ENCODE peak calls at places on chromosomes 12 and 14, in eight cellular contexts. One of them, this sample, is unnamed.

GRCh38 chr14:79528843-79529405 is 682.4 kb downstream of the DIO2 start:
- DNase-seq in tibial artery: no peak
- DNase-seq in cardiac muscle cell: no peak
- DNase-seq in transverse colon: no peak
- DNase-seq in prostate gland: no peak
- DNase-seq in lung: no peak
- DNase-seq in lower lobe of right lung: no peak
- DNase-seq in RWPE1: no peak
- DNase-seq in this sample: no peak

GRCh38 chr14:99534863-99535262 is 53.7 kb downstream of the CCNK start:
- DNase-seq in prostate gland: no peak
- DNase-seq in transverse colon: no peak
- DNase-seq in tibial artery: no peak
- DNase-seq in RWPE1: no peak
- DNase-seq in cardiac muscle cell: no peak
- DNase-seq in lung: no peak
- DNase-seq in lower lobe of right lung: no peak
- DNase-seq in this sample: no peak

GRCh38 chr12:83603106-83603505 is 916.4 kb downstream of the TMTC2 start:
- DNase-seq in tibial artery: no peak
- DNase-seq in cardiac muscle cell: no peak
- DNase-seq in RWPE1: no peak
- DNase-seq in lower lobe of right lung: no peak
- DNase-seq in prostate gland: no peak
- DNase-seq in transverse colon: no peak
- DNase-seq in lung: no peak
- DNase-seq in this sample: no peak

GRCh38 chr12:14561677-14562076 is 6.0 kb downstream of the PLBD1 start:
- DNase-seq in lung: no peak
- DNase-seq in tibial artery: no peak
- DNase-seq in RWPE1: no peak
- DNase-seq in transverse colon: no peak
- DNase-seq in lower lobe of right lung: no peak
- DNase-seq in prostate gland: no peak
- DNase-seq in cardiac muscle cell: no peak
- DNase-seq in this sample: no peak

GRCh38 chr14:74852922-74853530 is 22.9 kb downstream of the PROX2 start:
- DNase-seq in lung: no peak
- DNase-seq in prostate gland: no peak
- DNase-seq in transverse colon: no peak
- DNase-seq in RWPE1: no peak
- DNase-seq in tibial artery: no peak
- DNase-seq in cardiac muscle cell: peak
- DNase-seq in lower lobe of right lung: no peak
- DNase-seq in this sample: peak

GRCh38 chr14:57136669-57137068 is 132.0 kb downstream of the EXOC5 start:
- DNase-seq in cardiac muscle cell: no peak
- DNase-seq in RWPE1: no peak
- DNase-seq in transverse colon: no peak
- DNase-seq in lower lobe of right lung: no peak
- DNase-seq in lung: no peak
- DNase-seq in tibial artery: no peak
- DNase-seq in prostate gland: peak
- DNase-seq in this sample: no peak

GRCh38 chr14:82766128-82766527 is 1232.5 kb upstream of the SEL1L start:
- DNase-seq in transverse colon: no peak
- DNase-seq in cardiac muscle cell: no peak
- DNase-seq in lung: no peak
- DNase-seq in RWPE1: no peak
- DNase-seq in prostate gland: no peak
- DNase-seq in tibial artery: no peak
- DNase-seq in lower lobe of right lung: no peak
- DNase-seq in this sample: no peak

GRCh38 chr12:106282457-106283097 is 20.0 kb upstream of the TCP11L2 start:
- DNase-seq in transverse colon: peak
- DNase-seq in RWPE1: peak
- DNase-seq in prostate gland: no peak
- DNase-seq in tibial artery: no peak
- DNase-seq in lung: peak
- DNase-seq in cardiac muscle cell: peak
- DNase-seq in lower lobe of right lung: peak
- DNase-seq in this sample: peak

GRCh38 chr14:67358914-67359313 is 690 bp downstream of the ATP6V1D start:
- DNase-seq in cardiac muscle cell: no peak
- DNase-seq in tibial artery: no peak
- DNase-seq in RWPE1: peak
- DNase-seq in transverse colon: no peak
- DNase-seq in prostate gland: no peak
- DNase-seq in lower lobe of right lung: no peak
- DNase-seq in lung: no peak
- DNase-seq in this sample: peak

GRCh38 chr12:2531371-2531770 is 263.4 kb upstream of the FKBP4 start:
- DNase-seq in RWPE1: no peak
- DNase-seq in tibial artery: no peak
- DNase-seq in lung: no peak
- DNase-seq in prostate gland: no peak
- DNase-seq in cardiac muscle cell: no peak
- DNase-seq in transverse colon: no peak
- DNase-seq in lower lobe of right lung: no peak
- DNase-seq in this sample: no peak

GRCh38 chr12:132343294-132343972 is 14.0 kb upstream of the GALNT9 start:
- DNase-seq in cardiac muscle cell: no peak
- DNase-seq in lower lobe of right lung: no peak
- DNase-seq in RWPE1: no peak
- DNase-seq in lung: no peak
- DNase-seq in prostate gland: no peak
- DNase-seq in tibial artery: no peak
- DNase-seq in transverse colon: peak
- DNase-seq in this sample: no peak

GRCh38 chr12:74292351-74293194 is 245.1 kb upstream of the ATXN7L3B start:
- DNase-seq in prostate gland: no peak
- DNase-seq in cardiac muscle cell: peak
- DNase-seq in RWPE1: no peak
- DNase-seq in tibial artery: no peak
- DNase-seq in transverse colon: no peak
- DNase-seq in lower lobe of right lung: no peak
- DNase-seq in lung: no peak
- DNase-seq in this sample: no peak

GRCh38 chr14:78595797-78596196 is 425.6 kb downstream of the NRXN3 start:
- DNase-seq in cardiac muscle cell: peak
- DNase-seq in lower lobe of right lung: no peak
- DNase-seq in prostate gland: no peak
- DNase-seq in RWPE1: no peak
- DNase-seq in lung: no peak
- DNase-seq in tibial artery: no peak
- DNase-seq in transverse colon: no peak
- DNase-seq in this sample: peak

GRCh38 chr12:76201758-76202157 is 117.3 kb upstream of the NAP1L1 start:
- DNase-seq in lung: no peak
- DNase-seq in cardiac muscle cell: no peak
- DNase-seq in transverse colon: no peak
- DNase-seq in RWPE1: no peak
- DNase-seq in tibial artery: no peak
- DNase-seq in lower lobe of right lung: no peak
- DNase-seq in prostate gland: no peak
- DNase-seq in this sample: no peak

GRCh38 chr12:88559772-88560171 is 20.5 kb downstream of the KITLG start:
- DNase-seq in tibial artery: no peak
- DNase-seq in lower lobe of right lung: no peak
- DNase-seq in prostate gland: no peak
- DNase-seq in cardiac muscle cell: no peak
- DNase-seq in transverse colon: no peak
- DNase-seq in lung: no peak
- DNase-seq in RWPE1: no peak
- DNase-seq in this sample: no peak

GRCh38 chr14:53881161-53881846 is 75.3 kb downstream of the BMP4 start:
- DNase-seq in RWPE1: no peak
- DNase-seq in cardiac muscle cell: peak
- DNase-seq in prostate gland: no peak
- DNase-seq in lung: no peak
- DNase-seq in transverse colon: no peak
- DNase-seq in tibial artery: no peak
- DNase-seq in lower lobe of right lung: no peak
- DNase-seq in this sample: peak

GRCh38 chr12:131085816-131086591 is 132.3 kb downstream of the ADGRD1 start:
- DNase-seq in tibial artery: peak
- DNase-seq in cardiac muscle cell: no peak
- DNase-seq in prostate gland: no peak
- DNase-seq in lung: no peak
- DNase-seq in transverse colon: no peak
- DNase-seq in RWPE1: no peak
- DNase-seq in lower lobe of right lung: peak
- DNase-seq in this sample: no peak

GRCh38 chr14:86971292-86971691 is 1021.7 kb downstream of the GALC start:
- DNase-seq in lower lobe of right lung: no peak
- DNase-seq in tibial artery: no peak
- DNase-seq in lung: no peak
- DNase-seq in transverse colon: no peak
- DNase-seq in cardiac muscle cell: no peak
- DNase-seq in RWPE1: no peak
- DNase-seq in prostate gland: no peak
- DNase-seq in this sample: no peak

GRCh38 chr12:95022477-95022876 is 19.0 kb upstream of the NDUFA12 start:
- DNase-seq in lower lobe of right lung: no peak
- DNase-seq in prostate gland: no peak
- DNase-seq in tibial artery: no peak
- DNase-seq in lung: no peak
- DNase-seq in transverse colon: no peak
- DNase-seq in RWPE1: no peak
- DNase-seq in cardiac muscle cell: no peak
- DNase-seq in this sample: no peak

GRCh38 chr12:115794659-115795081 is 482.8 kb downstream of the MED13L start:
- DNase-seq in lower lobe of right lung: no peak
- DNase-seq in prostate gland: no peak
- DNase-seq in RWPE1: no peak
- DNase-seq in cardiac muscle cell: no peak
- DNase-seq in transverse colon: peak
- DNase-seq in tibial artery: no peak
- DNase-seq in lung: no peak
- DNase-seq in this sample: peak
- TF ChIP-seq CTCF in lower lobe of right lung: no peak
- TF ChIP-seq CTCF in prostate gland: no peak
- TF ChIP-seq CTCF in RWPE1: no peak
- TF ChIP-seq CTCF in cardiac muscle cell: no peak
- TF ChIP-seq CTCF in transverse colon: peak
- TF ChIP-seq CTCF in tibial artery: no peak
- TF ChIP-seq CTCF in lung: no peak
- TF ChIP-seq CTCF in this sample: no peak

DNA sequence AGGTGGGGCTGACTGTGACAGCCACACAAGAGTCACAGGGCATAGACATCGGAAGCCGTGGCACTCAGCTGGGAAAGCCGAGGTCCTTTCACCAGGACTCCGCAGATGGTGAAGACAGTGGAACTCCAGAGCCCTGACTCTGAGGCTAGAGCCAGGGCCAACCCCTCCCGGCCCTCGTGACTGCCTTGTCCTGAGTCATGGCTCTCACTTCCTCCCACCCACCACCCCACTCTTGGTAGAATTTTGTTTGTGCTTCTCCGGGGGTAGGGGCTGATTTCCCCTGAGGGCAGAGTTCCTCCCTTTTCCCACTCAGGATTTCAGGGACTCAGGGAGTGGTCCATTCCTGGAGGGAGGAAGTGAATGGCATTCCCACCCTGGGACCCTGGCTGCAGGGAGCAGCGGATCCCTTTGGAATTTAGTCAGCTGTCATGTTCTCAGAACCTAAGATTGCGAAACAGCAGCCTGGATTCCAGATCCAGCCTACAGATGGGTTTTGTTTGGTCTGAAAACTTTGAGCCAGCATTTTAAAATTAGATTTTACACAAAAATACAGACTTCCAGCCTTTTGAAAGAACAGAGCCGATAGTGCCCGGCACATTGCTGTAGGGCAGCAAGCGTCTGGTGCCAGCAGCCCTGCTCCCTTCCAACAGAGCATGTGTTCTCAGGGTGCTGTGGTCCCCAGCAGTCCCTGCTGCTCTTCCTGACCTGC is 50.7 kb downstream of the TPCN1 start:
- DNase-seq in transverse colon: peak
- DNase-seq in lower lobe of right lung: peak
- DNase-seq in prostate gland: peak
- DNase-seq in RWPE1: peak
- DNase-seq in cardiac muscle cell: peak
- DNase-seq in lung: peak
- DNase-seq in tibial artery: peak
- DNase-seq in this sample: peak
- H3K27ac ChIP-seq in transverse colon: peak
- H3K27ac ChIP-seq in lower lobe of right lung: peak
- H3K27ac ChIP-seq in prostate gland: peak
- H3K27ac ChIP-seq in RWPE1: peak
- H3K27ac ChIP-seq in cardiac muscle cell: no peak
- H3K27ac ChIP-seq in lung: peak
- H3K27ac ChIP-seq in tibial artery: peak
- H3K27ac ChIP-seq in this sample: peak

GRCh38 chr14:104040539-104040938 is 45.0 kb upstream of the ASPG start:
- DNase-seq in prostate gland: no peak
- DNase-seq in transverse colon: no peak
- DNase-seq in tibial artery: no peak
- DNase-seq in RWPE1: no peak
- DNase-seq in cardiac muscle cell: no peak
- DNase-seq in lower lobe of right lung: no peak
- DNase-seq in lung: no peak
- DNase-seq in this sample: no peak
- TF ChIP-seq CTCF in prostate gland: no peak
- TF ChIP-seq CTCF in transverse colon: no peak
- TF ChIP-seq CTCF in tibial artery: no peak
- TF ChIP-seq CTCF in RWPE1: no peak
- TF ChIP-seq CTCF in cardiac muscle cell: no peak
- TF ChIP-seq CTCF in lower lobe of right lung: no peak
- TF ChIP-seq CTCF in lung: no peak
- TF ChIP-seq CTCF in this sample: no peak

GRCh38 chr12:51373222-51373621 is 18.0 kb downstream of the GALNT6 start:
- DNase-seq in prostate gland: no peak
- DNase-seq in transverse colon: no peak
- DNase-seq in RWPE1: no peak
- DNase-seq in tibial artery: no peak
- DNase-seq in lower lobe of right lung: no peak
- DNase-seq in lung: no peak
- DNase-seq in cardiac muscle cell: no peak
- DNase-seq in this sample: no peak

GRCh38 chr12:51369581-51369980 is 21.6 kb downstream of the GALNT6 start:
- DNase-seq in RWPE1: no peak
- DNase-seq in prostate gland: no peak
- DNase-seq in transverse colon: no peak
- DNase-seq in lung: no peak
- DNase-seq in tibial artery: no peak
- DNase-seq in cardiac muscle cell: no peak
- DNase-seq in lower lobe of right lung: no peak
- DNase-seq in this sample: no peak

GRCh38 chr12:51372021-51372420 is 19.2 kb downstream of the GALNT6 start:
- DNase-seq in transverse colon: no peak
- DNase-seq in lower lobe of right lung: no peak
- DNase-seq in RWPE1: no peak
- DNase-seq in prostate gland: no peak
- DNase-seq in lung: no peak
- DNase-seq in cardiac muscle cell: no peak
- DNase-seq in tibial artery: no peak
- DNase-seq in this sample: no peak

GRCh38 chr12:51370667-51371066 is 20.5 kb downstream of the GALNT6 start:
- DNase-seq in transverse colon: no peak
- DNase-seq in lung: no peak
- DNase-seq in RWPE1: no peak
- DNase-seq in lower lobe of right lung: no peak
- DNase-seq in tibial artery: no peak
- DNase-seq in cardiac muscle cell: no peak
- DNase-seq in prostate gland: no peak
- DNase-seq in this sample: no peak

GRCh38 chr12:51371295-51371953 is 19.8 kb downstream of the GALNT6 start:
- DNase-seq in lower lobe of right lung: no peak
- DNase-seq in tibial artery: peak
- DNase-seq in transverse colon: peak
- DNase-seq in RWPE1: peak
- DNase-seq in cardiac muscle cell: peak
- DNase-seq in lung: peak
- DNase-seq in prostate gland: peak
- DNase-seq in this sample: peak
- H3K27ac ChIP-seq in lower lobe of right lung: peak
- H3K27ac ChIP-seq in tibial artery: peak
- H3K27ac ChIP-seq in transverse colon: peak
- H3K27ac ChIP-seq in RWPE1: peak
- H3K27ac ChIP-seq in cardiac muscle cell: peak
- H3K27ac ChIP-seq in lung: no peak
- H3K27ac ChIP-seq in prostate gland: peak
- H3K27ac ChIP-seq in this sample: peak

This sample was measured in hepatocyte.